ENCODE peak calls at places on chromosomes 13 and 19, in four cellular contexts. O is GM12878, Q is WTC11, W is K562. H is an unnamed sample.

GRCh38 chr13:48184260-48184659 is 48.7 kb upstream of the ITM2B start:
- DNase-seq in Q (no peak), W (no peak), O (no peak), H (no peak)

GRCh38 chr19:8075158-8076086 is 22.9 kb downstream of the CCL25 start:
- DNase-seq in O (no peak), Q (no peak), W (no peak), H (no peak)

GRCh38 chr13:30113531-30113930 is 193.8 kb downstream of the KATNAL1 start:
- DNase-seq in O (no peak), Q (no peak), W (no peak), H (no peak)

GRCh38 chr13:28640861-28641599 is 17.9 kb upstream of the POMP start:
- DNase-seq in Q (no peak), O (no peak), W (no peak), H (no peak)

GRCh38 chr19:2016041-2016807 is 710 bp upstream of the BTBD2 start:
- DNase-seq in O (peak), W (peak), Q (peak), H (peak)

GRCh38 chr13:50125556-50126377 is 110.5 kb downstream of the KCNRG start:
- DNase-seq in W (peak), Q (peak), O (no peak), H (peak)

GRCh38 chr19:2578391-2578826 is 102.5 kb downstream of the GADD45B start:
- DNase-seq in Q (peak), O (no peak), W (no peak), H (no peak)

GRCh38 chr19:14516048-14516534 is 2.1 kb downstream of the DNAJB1 start:
- DNase-seq in Q (no peak), W (no peak), O (no peak), H (no peak)

GRCh38 chr19:15863272-15863671 is 34.6 kb downstream of the CYP4F2 start:
- DNase-seq in O (no peak), Q (no peak), W (peak), H (no peak)

GRCh38 chr13:41694902-41695301 is 237.6 kb downstream of the RGCC start:
- DNase-seq in W (no peak), Q (no peak), O (peak), H (no peak)
- TF ChIP-seq CREM in W (peak), Q (no peak), O (peak), H (no peak)

GRCh38 chr19:13099073-13099999 is 3.3 kb downstream of the LYL1 start:
- DNase-seq in W (peak), O (no peak), Q (peak), H (no peak)

GRCh38 chr19:13096968-13097330 is 5.7 kb downstream of the LYL1 start:
- DNase-seq in Q (no peak), W (no peak), O (no peak), H (no peak)

GRCh38 chr19:13097331-13098258 is 5.1 kb downstream of the LYL1 start:
- DNase-seq in W (peak), Q (no peak), O (no peak), H (no peak)

GRCh38 chr19:13100031-13100588 is 2.5 kb downstream of the LYL1 start:
- DNase-seq in W (no peak), Q (no peak), O (peak), H (no peak)

GRCh38 chr19:13098291-13099072 is 4.2 kb downstream of the LYL1 start:
- DNase-seq in W (peak), Q (no peak), O (no peak), H (no peak)
- TF ChIP-seq CREM in W (no peak), Q (no peak), O (no peak), H (no peak)

GRCh38 chr13:57988276-57988675 is 356.7 kb downstream of the PCDH17 start:
- DNase-seq in Q (no peak), W (no peak), O (no peak), H (no peak)

GRCh38 chr13:57996717-57997116 is 365.2 kb downstream of the PCDH17 start:
- DNase-seq in O (no peak), W (no peak), Q (no peak), H (no peak)

DNA sequence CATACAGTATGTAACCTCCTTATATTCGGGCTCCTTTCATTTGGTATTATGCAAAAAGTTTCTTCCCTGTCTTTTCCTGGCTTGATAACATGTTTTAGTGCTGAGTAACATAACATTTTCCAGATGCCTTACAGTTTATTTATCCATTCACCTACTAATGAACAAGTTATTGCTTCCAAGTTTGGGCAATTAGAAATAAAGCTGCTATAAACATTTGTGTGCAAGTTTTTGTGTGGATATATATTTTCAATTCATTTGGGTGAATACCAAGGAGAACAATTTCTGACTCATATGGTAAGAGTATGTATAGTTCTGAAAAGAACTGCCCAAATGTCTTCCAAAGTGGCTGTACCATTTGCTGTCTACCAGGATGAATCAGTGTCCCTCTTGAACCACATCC is 360.9 kb downstream of the PCDH17 start:
- DNase-seq in Q (no peak), O (no peak), W (no peak), H (no peak)
- TF ChIP-seq CREM in Q (no peak), O (no peak), W (no peak), H (no peak)

GRCh38 chr19:41769608-41770007 is 14.3 kb downstream of the CEACAM6 start:
- DNase-seq in W (no peak), O (no peak), Q (no peak), H (no peak)

GRCh38 chr19:41776700-41777099 is 19.7 kb upstream of the CEACAM3 start:
- DNase-seq in O (no peak), Q (no peak), W (no peak), H (no peak)

GRCh38 chr19:41774515-41774980 is 19.2 kb downstream of the CEACAM6 start:
- DNase-seq in W (no peak), Q (no peak), O (no peak), H (no peak)

GRCh38 chr19:41767105-41767504 is 11.8 kb downstream of the CEACAM6 start:
- DNase-seq in O (no peak), Q (no peak), W (no peak), H (no peak)

GRCh38 chr19:41771410-41771809 is 16.1 kb downstream of the CEACAM6 start:
- DNase-seq in Q (no peak), W (no peak), O (no peak), H (no peak)
- TF ChIP-seq CREM in Q (no peak), W (no peak), O (no peak), H (no peak)

DNA sequence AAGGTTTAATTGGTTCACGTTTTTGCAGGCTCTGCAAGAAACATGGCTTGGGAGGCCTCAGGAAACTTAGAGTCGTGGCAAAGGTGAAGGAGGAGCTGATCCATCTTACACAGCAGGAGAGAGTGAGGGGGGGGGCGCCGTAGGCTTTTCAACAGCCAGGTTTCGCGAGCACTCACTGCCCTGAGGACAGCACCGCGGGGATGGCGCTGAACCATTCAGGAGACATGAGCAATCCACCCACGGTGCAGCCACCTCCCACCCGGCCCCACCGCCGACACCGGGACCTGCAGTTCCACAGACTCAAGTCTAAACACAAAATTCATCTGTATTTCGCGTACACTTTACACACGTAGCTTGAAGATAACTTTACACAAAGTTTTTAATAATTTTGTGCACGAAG is 73.6 kb downstream of the KDM4B start:
- DNase-seq in O (no peak), Q (peak), W (no peak), H (no peak)
- TF ChIP-seq CREM in O (no peak), Q (no peak), W (no peak), H (no peak)

GRCh38 chr13:73800011-73800410 is 334.2 kb downstream of the KLF12 start:
- DNase-seq in W (no peak), O (no peak), Q (no peak), H (no peak)
- TF ChIP-seq CREM in W (no peak), O (no peak), Q (no peak), H (no peak)

GRCh38 chr13:99265823-99266426 is 7.7 kb upstream of the GPR18 start:
- DNase-seq in Q (no peak), O (no peak), W (peak), H (peak)
- TF ChIP-seq CREM in Q (no peak), O (no peak), W (no peak), H (no peak)

GRCh38 chr19:10499550-10500246 is 3.5 kb downstream of the KEAP1 start:
- DNase-seq in Q (peak), W (no peak), O (no peak), H (no peak)
- TF ChIP-seq CREM in Q (no peak), W (no peak), O (no peak), H (no peak)